ENCODE peak calls at places on chromosomes 7 and 10, in five cellular contexts. One of them, this sample, is unnamed.

GRCh38 chr10:69360485-69361302 is 56.0 kb downstream of the TACR2 start:
- DNase-seq in effector memory CD4-positive, alpha-beta T cell: no peak
- DNase-seq in kidney tubule cell: peak; percentile 76
- DNase-seq in occipital lobe: no peak
- DNase-seq in activated CD4-positive, alpha-beta T cell treated with anti-CD3 and anti-CD28 coated beads, Interleukin-2, amount 50 U/mL, for 1 hour: no peak
- DNase-seq in this sample: no peak

GRCh38 chr7:128963327-128963757 is 25.6 kb downstream of the IRF5 start:
- DNase-seq in effector memory CD4-positive, alpha-beta T cell: no peak
- DNase-seq in kidney tubule cell: peak; percentile 88
- DNase-seq in occipital lobe: no peak
- DNase-seq in activated CD4-positive, alpha-beta T cell treated with anti-CD3 and anti-CD28 coated beads, Interleukin-2, amount 50 U/mL, for 1 hour: no peak
- DNase-seq in this sample: peak; percentile 13

GRCh38 chr7:23474098-23474828 is 4.0 kb upstream of the IGF2BP3 start:
- DNase-seq in effector memory CD4-positive, alpha-beta T cell: no peak
- DNase-seq in kidney tubule cell: peak; percentile 84
- DNase-seq in occipital lobe: no peak
- DNase-seq in activated CD4-positive, alpha-beta T cell treated with anti-CD3 and anti-CD28 coated beads, Interleukin-2, amount 50 U/mL, for 1 hour: peak; percentile 21
- DNase-seq in this sample: peak; percentile 100

GRCh38 chr7:129803546-129804081 is 149.1 kb downstream of the UBE2H start:
- DNase-seq in effector memory CD4-positive, alpha-beta T cell: no peak
- DNase-seq in kidney tubule cell: no peak
- DNase-seq in occipital lobe: no peak
- DNase-seq in activated CD4-positive, alpha-beta T cell treated with anti-CD3 and anti-CD28 coated beads, Interleukin-2, amount 50 U/mL, for 1 hour: no peak
- DNase-seq in this sample: no peak

GRCh38 chr7:130923930-130924329 is 189.9 kb upstream of the KLF14 start:
- DNase-seq in effector memory CD4-positive, alpha-beta T cell: no peak
- DNase-seq in kidney tubule cell: no peak
- DNase-seq in occipital lobe: no peak
- DNase-seq in activated CD4-positive, alpha-beta T cell treated with anti-CD3 and anti-CD28 coated beads, Interleukin-2, amount 50 U/mL, for 1 hour: no peak
- DNase-seq in this sample: no peak

GRCh38 chr10:7483848-7484247 is 73.0 kb upstream of the SFMBT2 start:
- DNase-seq in effector memory CD4-positive, alpha-beta T cell: no peak
- DNase-seq in kidney tubule cell: no peak
- DNase-seq in occipital lobe: no peak
- DNase-seq in activated CD4-positive, alpha-beta T cell treated with anti-CD3 and anti-CD28 coated beads, Interleukin-2, amount 50 U/mL, for 1 hour: no peak
- DNase-seq in this sample: no peak

GRCh38 chr10:121405096-121405495 is 193.1 kb downstream of the FGFR2 start:
- DNase-seq in effector memory CD4-positive, alpha-beta T cell: no peak
- DNase-seq in kidney tubule cell: no peak
- DNase-seq in occipital lobe: no peak
- DNase-seq in activated CD4-positive, alpha-beta T cell treated with anti-CD3 and anti-CD28 coated beads, Interleukin-2, amount 50 U/mL, for 1 hour: no peak
- DNase-seq in this sample: no peak

GRCh38 chr10:28314211-28314610 is 11.3 kb upstream of the MPP7 start:
- DNase-seq in effector memory CD4-positive, alpha-beta T cell: no peak
- DNase-seq in kidney tubule cell: no peak
- DNase-seq in occipital lobe: no peak
- DNase-seq in activated CD4-positive, alpha-beta T cell treated with anti-CD3 and anti-CD28 coated beads, Interleukin-2, amount 50 U/mL, for 1 hour: no peak
- DNase-seq in this sample: peak; percentile 28

GRCh38 chr7:17679427-17679826 is 260.9 kb downstream of the SNX13 start:
- DNase-seq in effector memory CD4-positive, alpha-beta T cell: no peak
- DNase-seq in kidney tubule cell: peak; percentile 32
- DNase-seq in occipital lobe: no peak
- DNase-seq in activated CD4-positive, alpha-beta T cell treated with anti-CD3 and anti-CD28 coated beads, Interleukin-2, amount 50 U/mL, for 1 hour: no peak
- DNase-seq in this sample: no peak

GRCh38 chr10:132520147-132520811 is 17.3 kb upstream of the INPP5A start:
- DNase-seq in effector memory CD4-positive, alpha-beta T cell: no peak
- DNase-seq in kidney tubule cell: no peak
- DNase-seq in occipital lobe: no peak
- DNase-seq in activated CD4-positive, alpha-beta T cell treated with anti-CD3 and anti-CD28 coated beads, Interleukin-2, amount 50 U/mL, for 1 hour: no peak
- DNase-seq in this sample: no peak

GRCh38 chr10:126689461-126689994 is 19.0 kb upstream of the C10orf90 start:
- DNase-seq in effector memory CD4-positive, alpha-beta T cell: no peak
- DNase-seq in kidney tubule cell: no peak
- DNase-seq in occipital lobe: no peak
- DNase-seq in activated CD4-positive, alpha-beta T cell treated with anti-CD3 and anti-CD28 coated beads, Interleukin-2, amount 50 U/mL, for 1 hour: no peak
- DNase-seq in this sample: no peak

GRCh38 chr10:83820033-83820432 is 319.3 kb upstream of the GHITM start:
- DNase-seq in effector memory CD4-positive, alpha-beta T cell: no peak
- DNase-seq in kidney tubule cell: no peak
- DNase-seq in occipital lobe: no peak
- DNase-seq in activated CD4-positive, alpha-beta T cell treated with anti-CD3 and anti-CD28 coated beads, Interleukin-2, amount 50 U/mL, for 1 hour: no peak
- DNase-seq in this sample: no peak

GRCh38 chr10:10796774-10797415 is 220.8 kb upstream of the CELF2 start:
- DNase-seq in effector memory CD4-positive, alpha-beta T cell: no peak
- DNase-seq in kidney tubule cell: peak; percentile 64
- DNase-seq in occipital lobe: no peak
- DNase-seq in activated CD4-positive, alpha-beta T cell treated with anti-CD3 and anti-CD28 coated beads, Interleukin-2, amount 50 U/mL, for 1 hour: no peak
- DNase-seq in this sample: no peak

GRCh38 chr7:43481905-43482678 is 100.8 kb upstream of the STK17A start:
- DNase-seq in effector memory CD4-positive, alpha-beta T cell: no peak
- DNase-seq in kidney tubule cell: peak; percentile 69
- DNase-seq in occipital lobe: peak; percentile 31
- DNase-seq in activated CD4-positive, alpha-beta T cell treated with anti-CD3 and anti-CD28 coated beads, Interleukin-2, amount 50 U/mL, for 1 hour: no peak
- DNase-seq in this sample: no peak

GRCh38 chr10:22997102-22997501 is 69.2 kb downstream of the ARMC3 start:
- DNase-seq in effector memory CD4-positive, alpha-beta T cell: no peak
- DNase-seq in kidney tubule cell: peak; percentile 31
- DNase-seq in occipital lobe: no peak
- DNase-seq in activated CD4-positive, alpha-beta T cell treated with anti-CD3 and anti-CD28 coated beads, Interleukin-2, amount 50 U/mL, for 1 hour: no peak
- DNase-seq in this sample: peak; percentile 22

GRCh38 chr7:44634839-44635591 is 28.6 kb downstream of the OGDH start:
- DNase-seq in effector memory CD4-positive, alpha-beta T cell: no peak
- DNase-seq in kidney tubule cell: no peak
- DNase-seq in occipital lobe: no peak
- DNase-seq in activated CD4-positive, alpha-beta T cell treated with anti-CD3 and anti-CD28 coated beads, Interleukin-2, amount 50 U/mL, for 1 hour: no peak
- DNase-seq in this sample: no peak

GRCh38 chr10:93334901-93335312 is 147.2 kb downstream of the MYOF start:
- DNase-seq in effector memory CD4-positive, alpha-beta T cell: no peak
- DNase-seq in kidney tubule cell: peak; percentile 56
- DNase-seq in occipital lobe: no peak
- DNase-seq in activated CD4-positive, alpha-beta T cell treated with anti-CD3 and anti-CD28 coated beads, Interleukin-2, amount 50 U/mL, for 1 hour: no peak
- DNase-seq in this sample: peak; percentile 38

GRCh38 chr10:124604214-124605000 is 139.8 kb downstream of the FAM53B start:
- DNase-seq in effector memory CD4-positive, alpha-beta T cell: no peak
- DNase-seq in kidney tubule cell: no peak
- DNase-seq in occipital lobe: peak; percentile 62
- DNase-seq in activated CD4-positive, alpha-beta T cell treated with anti-CD3 and anti-CD28 coated beads, Interleukin-2, amount 50 U/mL, for 1 hour: no peak
- DNase-seq in this sample: no peak

GRCh38 chr10:60147025-60147424 is 240.7 kb upstream of the CCDC6 start:
- DNase-seq in effector memory CD4-positive, alpha-beta T cell: no peak
- DNase-seq in kidney tubule cell: no peak
- DNase-seq in occipital lobe: no peak
- DNase-seq in activated CD4-positive, alpha-beta T cell treated with anti-CD3 and anti-CD28 coated beads, Interleukin-2, amount 50 U/mL, for 1 hour: no peak
- DNase-seq in this sample: no peak

GRCh38 chr10:115981056-115981455 is 291.9 kb downstream of the GFRA1 start:
- DNase-seq in effector memory CD4-positive, alpha-beta T cell: no peak
- DNase-seq in kidney tubule cell: peak; percentile 18
- DNase-seq in occipital lobe: no peak
- DNase-seq in activated CD4-positive, alpha-beta T cell treated with anti-CD3 and anti-CD28 coated beads, Interleukin-2, amount 50 U/mL, for 1 hour: no peak
- DNase-seq in this sample: no peak

GRCh38 chr7:52584041-52584440 is 451.4 kb upstream of the POM121L12 start:
- DNase-seq in effector memory CD4-positive, alpha-beta T cell: no peak
- DNase-seq in kidney tubule cell: no peak
- DNase-seq in occipital lobe: no peak
- DNase-seq in activated CD4-positive, alpha-beta T cell treated with anti-CD3 and anti-CD28 coated beads, Interleukin-2, amount 50 U/mL, for 1 hour: no peak
- DNase-seq in this sample: no peak

GRCh38 chr10:102814873-102815661 is 22.1 kb downstream of the CYP17A1 start:
- DNase-seq in effector memory CD4-positive, alpha-beta T cell: no peak
- DNase-seq in kidney tubule cell: peak; percentile 53
- DNase-seq in occipital lobe: no peak
- DNase-seq in activated CD4-positive, alpha-beta T cell treated with anti-CD3 and anti-CD28 coated beads, Interleukin-2, amount 50 U/mL, for 1 hour: no peak
- DNase-seq in this sample: no peak

GRCh38 chr10:119518176-119518575 is 24.3 kb downstream of the RGS10 start:
- DNase-seq in effector memory CD4-positive, alpha-beta T cell: no peak
- DNase-seq in kidney tubule cell: no peak
- DNase-seq in occipital lobe: no peak
- DNase-seq in activated CD4-positive, alpha-beta T cell treated with anti-CD3 and anti-CD28 coated beads, Interleukin-2, amount 50 U/mL, for 1 hour: no peak
- DNase-seq in this sample: no peak

GRCh38 chr10:132600416-132600815 is 62.8 kb downstream of the INPP5A start:
- DNase-seq in effector memory CD4-positive, alpha-beta T cell: no peak
- DNase-seq in kidney tubule cell: no peak
- DNase-seq in occipital lobe: no peak
- DNase-seq in activated CD4-positive, alpha-beta T cell treated with anti-CD3 and anti-CD28 coated beads, Interleukin-2, amount 50 U/mL, for 1 hour: no peak
- DNase-seq in this sample: no peak

GRCh38 chr7:80841566-80842478 is 77.0 kb downstream of the SEMA3C start:
- DNase-seq in effector memory CD4-positive, alpha-beta T cell: no peak
- DNase-seq in kidney tubule cell: no peak
- DNase-seq in occipital lobe: no peak
- DNase-seq in activated CD4-positive, alpha-beta T cell treated with anti-CD3 and anti-CD28 coated beads, Interleukin-2, amount 50 U/mL, for 1 hour: no peak
- DNase-seq in this sample: no peak

GRCh38 chr10:125823663-125824251 is 411 bp downstream of the BCCIP start:
- DNase-seq in effector memory CD4-positive, alpha-beta T cell: no peak
- DNase-seq in kidney tubule cell: peak; percentile 5
- DNase-seq in occipital lobe: no peak
- DNase-seq in activated CD4-positive, alpha-beta T cell treated with anti-CD3 and anti-CD28 coated beads, Interleukin-2, amount 50 U/mL, for 1 hour: peak; percentile 4
- DNase-seq in this sample: peak; percentile 14

GRCh38 chr7:39088730-39089129 is 111.0 kb downstream of the POU6F2 start:
- DNase-seq in effector memory CD4-positive, alpha-beta T cell: no peak
- DNase-seq in kidney tubule cell: no peak
- DNase-seq in occipital lobe: no peak
- DNase-seq in activated CD4-positive, alpha-beta T cell treated with anti-CD3 and anti-CD28 coated beads, Interleukin-2, amount 50 U/mL, for 1 hour: no peak
- DNase-seq in this sample: no peak

GRCh38 chr10:129836253-129836652 is 127.8 kb downstream of the EBF3 start:
- DNase-seq in effector memory CD4-positive, alpha-beta T cell: no peak
- DNase-seq in kidney tubule cell: no peak
- DNase-seq in occipital lobe: no peak
- DNase-seq in activated CD4-positive, alpha-beta T cell treated with anti-CD3 and anti-CD28 coated beads, Interleukin-2, amount 50 U/mL, for 1 hour: no peak
- DNase-seq in this sample: no peak

GRCh38 chr10:79367421-79368189 is 20.3 kb downstream of the PPIF start:
- DNase-seq in effector memory CD4-positive, alpha-beta T cell: no peak
- DNase-seq in kidney tubule cell: no peak
- DNase-seq in occipital lobe: no peak
- DNase-seq in activated CD4-positive, alpha-beta T cell treated with anti-CD3 and anti-CD28 coated beads, Interleukin-2, amount 50 U/mL, for 1 hour: no peak
- DNase-seq in this sample: no peak

GRCh38 chr10:112653215-112653614 is 206.2 kb downstream of the VTI1A start:
- DNase-seq in effector memory CD4-positive, alpha-beta T cell: no peak
- DNase-seq in kidney tubule cell: no peak
- DNase-seq in occipital lobe: no peak
- DNase-seq in activated CD4-positive, alpha-beta T cell treated with anti-CD3 and anti-CD28 coated beads, Interleukin-2, amount 50 U/mL, for 1 hour: no peak
- DNase-seq in this sample: no peak

GRCh38 chr10:45154481-45154880 is 153.8 kb downstream of the ZNF22 start:
- DNase-seq in effector memory CD4-positive, alpha-beta T cell: no peak
- DNase-seq in kidney tubule cell: no peak
- DNase-seq in occipital lobe: no peak
- DNase-seq in activated CD4-positive, alpha-beta T cell treated with anti-CD3 and anti-CD28 coated beads, Interleukin-2, amount 50 U/mL, for 1 hour: no peak
- DNase-seq in this sample: no peak

GRCh38 chr7:103690576-103690975 is 244.6 kb upstream of the SLC26A5 start:
- DNase-seq in effector memory CD4-positive, alpha-beta T cell: no peak
- DNase-seq in kidney tubule cell: peak; percentile 33
- DNase-seq in occipital lobe: no peak
- DNase-seq in activated CD4-positive, alpha-beta T cell treated with anti-CD3 and anti-CD28 coated beads, Interleukin-2, amount 50 U/mL, for 1 hour: no peak
- DNase-seq in this sample: no peak

GRCh38 chr10:119652361-119652760 is 1.2 kb downstream of the BAG3 start:
- DNase-seq in effector memory CD4-positive, alpha-beta T cell: no peak
- DNase-seq in kidney tubule cell: peak; percentile 75
- DNase-seq in occipital lobe: no peak
- DNase-seq in activated CD4-positive, alpha-beta T cell treated with anti-CD3 and anti-CD28 coated beads, Interleukin-2, amount 50 U/mL, for 1 hour: peak; percentile 15
- DNase-seq in this sample: peak; percentile 81

GRCh38 chr7:55641273-55641691 is 69.0 kb upstream of the VOPP1 start:
- DNase-seq in effector memory CD4-positive, alpha-beta T cell: no peak
- DNase-seq in kidney tubule cell: peak; percentile 85
- DNase-seq in occipital lobe: peak; percentile 4
- DNase-seq in activated CD4-positive, alpha-beta T cell treated with anti-CD3 and anti-CD28 coated beads, Interleukin-2, amount 50 U/mL, for 1 hour: peak; percentile 20
- DNase-seq in this sample: peak; percentile 89

GRCh38 chr7:30188806-30189205 is 54.0 kb downstream of the MTURN start:
- DNase-seq in effector memory CD4-positive, alpha-beta T cell: no peak
- DNase-seq in kidney tubule cell: no peak
- DNase-seq in occipital lobe: no peak
- DNase-seq in activated CD4-positive, alpha-beta T cell treated with anti-CD3 and anti-CD28 coated beads, Interleukin-2, amount 50 U/mL, for 1 hour: no peak
- DNase-seq in this sample: no peak

GRCh38 chr10:111158601-111159000 is 81.8 kb downstream of the ADRA2A start:
- DNase-seq in effector memory CD4-positive, alpha-beta T cell: no peak
- DNase-seq in kidney tubule cell: no peak
- DNase-seq in occipital lobe: no peak
- DNase-seq in activated CD4-positive, alpha-beta T cell treated with anti-CD3 and anti-CD28 coated beads, Interleukin-2, amount 50 U/mL, for 1 hour: no peak
- DNase-seq in this sample: no peak

GRCh38 chr7:157690058-157690832 is 353.4 kb downstream of the DNAJB6 start:
- DNase-seq in effector memory CD4-positive, alpha-beta T cell: no peak
- DNase-seq in kidney tubule cell: no peak
- DNase-seq in occipital lobe: no peak
- DNase-seq in activated CD4-positive, alpha-beta T cell treated with anti-CD3 and anti-CD28 coated beads, Interleukin-2, amount 50 U/mL, for 1 hour: no peak
- DNase-seq in this sample: no peak

GRCh38 chr7:47322731-47323130 is 259.2 kb downstream of the TNS3 start:
- DNase-seq in effector memory CD4-positive, alpha-beta T cell: no peak
- DNase-seq in kidney tubule cell: no peak
- DNase-seq in occipital lobe: no peak
- DNase-seq in activated CD4-positive, alpha-beta T cell treated with anti-CD3 and anti-CD28 coated beads, Interleukin-2, amount 50 U/mL, for 1 hour: no peak
- DNase-seq in this sample: no peak